ENCODE peak calls at places on chromosome 12, in five cellular contexts. Q is dorsolateral prefrontal cortex; X is ascending aorta; O is AG20443; L is activated naive CD4-positive, alpha-beta T cell treated with anti-CD3 and anti-CD28 coated beads for 36 hours. J is an unnamed sample.

GRCh38 chr12:124321040-124321481 is 26.2 kb downstream of the RFLNA start:
- DNase-seq in Q (peak; percentile 77), X (no peak), O (peak; percentile 88), L (peak; percentile 81), J (no peak)

GRCh38 chr12:55718020-55718419 is 2.2 kb upstream of the RDH5 start:
- DNase-seq in Q (no peak), X (no peak), O (no peak), L (no peak), J (no peak)

GRCh38 chr12:2154050-2154449 is 101.3 kb downstream of the CACNA1C start:
- DNase-seq in Q (no peak), X (no peak), O (peak; percentile 53), L (no peak), J (no peak)

GRCh38 chr12:56007892-56008471 is 10.9 kb downstream of the SUOX start:
- DNase-seq in Q (no peak), X (no peak), O (peak; percentile 58), L (no peak), J (no peak)

GRCh38 chr12:101992091-101992490 is 69.7 kb downstream of the WASHC3 start:
- DNase-seq in Q (no peak), X (no peak), O (no peak), L (no peak), J (no peak)

GRCh38 chr12:40106655-40107054 is 774 bp upstream of the SLC2A13 start:
- DNase-seq in Q (no peak), X (no peak), O (no peak), L (no peak), J (no peak)

GRCh38 chr12:1916396-1917171 is 1.9 kb downstream of the CACNA2D4 start:
- DNase-seq in Q (no peak), X (no peak), O (peak; percentile 8), L (no peak), J (no peak)

GRCh38 chr12:71477046-71477445 is 37.4 kb downstream of the LGR5 start:
- DNase-seq in Q (no peak), X (no peak), O (no peak), L (no peak), J (no peak)

GRCh38 chr12:47141459-47141858 is 61.7 kb upstream of the AMIGO2 start:
- DNase-seq in Q (no peak), X (no peak), O (no peak), L (no peak), J (no peak)

GRCh38 chr12:45336762-45337596 is 121.1 kb downstream of the ANO6 start:
- DNase-seq in Q (no peak), X (no peak), O (peak; percentile 38), L (no peak), J (no peak)

GRCh38 chr12:109932878-109933503 is 32.9 kb downstream of the TCHP start:
- DNase-seq in Q (no peak), X (no peak), O (no peak), L (no peak), J (no peak)

GRCh38 chr12:125079943-125080645 is 14.9 kb downstream of the AACS start:
- DNase-seq in Q (no peak), X (no peak), O (peak; percentile 68), L (no peak), J (no peak)

GRCh38 chr12:45065125-45065626 is 14.3 kb upstream of the DBX2 start:
- DNase-seq in Q (no peak), X (no peak), O (no peak), L (no peak), J (no peak)

GRCh38 chr12:124498870-124499753 is 68.3 kb downstream of the NCOR2 start:
- DNase-seq in Q (no peak), X (no peak), O (no peak), L (no peak), J (no peak)

GRCh38 chr12:30822385-30823139 is 67.8 kb upstream of the CAPRIN2 start:
- DNase-seq in Q (peak; percentile 74), X (peak; percentile 25), O (peak; percentile 85), L (peak; percentile 24), J (peak; percentile 69)

GRCh38 chr12:107320929-107321618 is 227.7 kb upstream of the CRY1 start:
- DNase-seq in Q (peak; percentile 48), X (no peak), O (peak; percentile 18), L (peak; percentile 88), J (no peak)

GRCh38 chr12:24359418-24359817 is 409.9 kb upstream of the SOX5 start:
- DNase-seq in Q (no peak), X (no peak), O (no peak), L (no peak), J (no peak)

GRCh38 chr12:44616385-44616784 is 259.7 kb downstream of the NELL2 start:
- DNase-seq in Q (no peak), X (no peak), O (no peak), L (no peak), J (no peak)

GRCh38 chr12:132291402-132292175 is 37.8 kb downstream of the GALNT9 start:
- DNase-seq in Q (peak; percentile 38), X (no peak), O (no peak), L (no peak), J (no peak)

GRCh38 chr12:118714500-118714899 is 266.8 kb upstream of the SRRM4 start:
- DNase-seq in Q (no peak), X (no peak), O (no peak), L (no peak), J (no peak)

GRCh38 chr12:119578112-119578511 is 15.5 kb upstream of the TMEM233 start:
- DNase-seq in Q (peak; percentile 49), X (no peak), O (no peak), L (no peak), J (no peak)

GRCh38 chr12:2266666-2267623 is 214.2 kb downstream of the CACNA1C start:
- DNase-seq in Q (no peak), X (no peak), O (no peak), L (no peak), J (no peak)

GRCh38 chr12:106342397-106343212 is 14.9 kb upstream of the POLR3B start:
- DNase-seq in Q (no peak), X (no peak), O (peak; percentile 87), L (no peak), J (no peak)

GRCh38 chr12:120132437-120132836 is 15.9 kb upstream of the RAB35 start:
- DNase-seq in Q (no peak), X (no peak), O (no peak), L (no peak), J (no peak)

J was measured in SHP77 treated with DMSO at 0.1 percent for 48 hours.